ENCODE peak calls at places on chromosome 3, in nine cellular contexts. X is HFF-Myc; V is cardiac fibroblast; N is fibroblast of mammary gland; G is left ventricle myocardium inferior; W is AG04449; C is fibroblast of the conjunctiva; E is AG09309; H is CD8-positive, alpha-beta T cell. R is an unnamed sample.

GRCh38 chr3:135895106-135895733 is 70.3 kb upstream of the PPP2R3A start:
- DNase-seq in X (peak), E (peak), G (peak), W (peak), N (peak), H (no peak), V (peak), C (peak), R (peak)

GRCh38 chr3:56133423-56133822 is 334.8 kb downstream of the ERC2 start:
- DNase-seq in W (peak), E (peak), H (no peak), N (peak), V (peak), G (no peak), C (peak), X (no peak), R (no peak)

GRCh38 chr3:186502138-186502941 is 41.8 kb downstream of the CRYGS start:
- DNase-seq in G (no peak), W (no peak), V (no peak), N (no peak), C (no peak), E (no peak), X (no peak), H (no peak), R (no peak)

GRCh38 chr3:5663604-5664003 is 476.1 kb downstream of the EDEM1 start:
- DNase-seq in E (no peak), N (no peak), G (no peak), V (no peak), C (no peak), X (no peak), H (no peak), W (no peak), R (no peak)

GRCh38 chr3:74916696-74917095 is 302.2 kb upstream of the CNTN3 start:
- DNase-seq in N (no peak), V (no peak), X (no peak), H (no peak), G (no peak), W (no peak), C (no peak), E (no peak), R (no peak)

GRCh38 chr3:176799675-176800074 is 397.6 kb downstream of the TBL1XR1 start:
- DNase-seq in G (no peak), V (no peak), H (no peak), E (no peak), C (no peak), N (no peak), W (no peak), X (no peak), R (no peak)

GRCh38 chr3:7793786-7794185 is 707.8 kb upstream of the LMCD1 start:
- DNase-seq in V (no peak), G (no peak), N (no peak), H (no peak), X (no peak), E (no peak), C (no peak), W (no peak), R (no peak)

GRCh38 chr3:187025254-187025655 is 94.9 kb downstream of the ST6GAL1 start:
- DNase-seq in V (no peak), N (no peak), H (peak), E (no peak), W (no peak), G (no peak), X (no peak), C (no peak), R (no peak)

GRCh38 chr3:176167272-176167671 is 1030.0 kb downstream of the TBL1XR1 start:
- DNase-seq in G (no peak), X (no peak), C (no peak), H (no peak), W (no peak), N (no peak), V (no peak), E (no peak), R (no peak)

GRCh38 chr3:197167546-197167945 is 130.9 kb downstream of the DLG1 start:
- DNase-seq in V (no peak), X (no peak), W (no peak), C (no peak), E (no peak), H (no peak), N (no peak), G (no peak), R (no peak)

GRCh38 chr3:69392850-69393249 is 7.0 kb upstream of the FRMD4B start:
- DNase-seq in X (no peak), H (no peak), E (no peak), V (no peak), W (no peak), N (no peak), C (no peak), G (no peak), R (no peak)

GRCh38 chr3:73086071-73086494 is 24.6 kb downstream of the EBLN2 start:
- DNase-seq in H (peak), G (no peak), W (no peak), V (peak), E (no peak), N (peak), C (peak), X (peak), R (peak)

GRCh38 chr3:114231616-114232015 is 5.8 kb downstream of the ZNF80 start:
- DNase-seq in N (no peak), V (no peak), C (no peak), X (no peak), E (no peak), W (no peak), G (no peak), H (peak), R (no peak)

GRCh38 chr3:32176989-32177701 is 61.3 kb upstream of the CMTM8 start:
- DNase-seq in E (peak), X (peak), C (peak), W (no peak), N (peak), H (no peak), V (peak), G (no peak), R (peak)

GRCh38 chr3:194306109-194306686 is 44.9 kb downstream of the CPN2 start:
- DNase-seq in C (no peak), N (no peak), E (no peak), V (no peak), W (no peak), X (no peak), H (peak), G (no peak), R (no peak)

GRCh38 chr3:193908181-193908744 is 227.7 kb upstream of the HES1 start:
- DNase-seq in H (no peak), X (no peak), G (no peak), E (no peak), W (no peak), N (no peak), C (no peak), V (no peak), R (no peak)

GRCh38 chr3:138389841-138390581 is 41.6 kb downstream of the MRAS start:
- DNase-seq in N (peak), C (peak), E (peak), V (peak), G (no peak), H (no peak), W (peak), X (peak), R (peak)

GRCh38 chr3:38968891-38969290 is 82.9 kb downstream of the SCN11A start:
- DNase-seq in N (no peak), V (no peak), X (no peak), C (no peak), W (no peak), E (no peak), G (no peak), H (no peak), R (no peak)

GRCh38 chr3:16319723-16320122 is 54.7 kb downstream of the OXNAD1 start:
- DNase-seq in G (no peak), X (no peak), N (no peak), W (no peak), V (no peak), E (no peak), H (no peak), C (no peak), R (peak)

GRCh38 chr3:42667523-42668402 is 14.3 kb downstream of the ZBTB47 start:
- DNase-seq in E (no peak), N (peak), X (no peak), H (no peak), V (no peak), W (no peak), G (no peak), C (no peak), R (no peak)

GRCh38 chr3:51940648-51941421 is 869 bp downstream of the RRP9 start:
- DNase-seq in E (no peak), V (peak), C (no peak), N (peak), W (no peak), X (no peak), H (no peak), G (no peak), R (no peak)

GRCh38 chr3:132615911-132616310 is 18.8 kb downstream of the ACKR4 start:
- DNase-seq in C (no peak), N (peak), X (no peak), V (peak), E (no peak), H (no peak), G (no peak), W (no peak), R (no peak)

GRCh38 chr3:168539909-168540308 is 444.2 kb upstream of the GOLIM4 start:
- DNase-seq in C (no peak), V (no peak), N (no peak), W (no peak), H (no peak), G (no peak), E (no peak), X (no peak), R (no peak)

GRCh38 chr3:43870844-43871626 is 180.3 kb downstream of the ABHD5 start:
- DNase-seq in C (no peak), N (peak), V (no peak), E (no peak), H (no peak), X (no peak), G (no peak), W (no peak), R (no peak)

GRCh38 chr3:43030162-43030935 is 51.2 kb downstream of the GASK1A start:
- DNase-seq in N (no peak), C (no peak), W (no peak), X (no peak), V (no peak), G (no peak), E (no peak), H (no peak), R (no peak)

GRCh38 chr3:191331443-191331842 is 1.1 kb upstream of the UTS2B start:
- DNase-seq in C (no peak), W (no peak), E (no peak), V (peak), X (no peak), H (no peak), N (peak), G (no peak), R (no peak)

GRCh38 chr3:49903451-49904424 is at the start of gene MST1R:
- DNase-seq in V (peak), G (peak), W (no peak), C (no peak), N (peak), X (no peak), E (no peak), H (peak), R (no peak)

GRCh38 chr3:130792241-130792640 is 45.6 kb upstream of the PIK3R4 start:
- DNase-seq in E (no peak), N (no peak), G (no peak), W (no peak), H (no peak), X (no peak), V (no peak), C (no peak), R (no peak)

GRCh38 chr3:114323546-114324254 is 29.9 kb downstream of the TIGIT start:
- DNase-seq in C (no peak), E (no peak), H (no peak), N (no peak), G (no peak), W (no peak), X (no peak), V (no peak), R (no peak)

GRCh38 chr3:196518999-196519737 is 4.0 kb upstream of the SMCO1 start:
- DNase-seq in N (peak), H (peak), X (no peak), E (no peak), C (peak), W (no peak), G (peak), V (peak), R (peak)

GRCh38 chr3:134627831-134628230 is 23.0 kb downstream of the KY start:
- DNase-seq in V (peak), C (no peak), X (no peak), E (no peak), W (no peak), H (no peak), G (no peak), N (peak), R (no peak)

GRCh38 chr3:81666502-81667121 is 94.8 kb downstream of the GBE1 start:
- DNase-seq in V (peak), N (peak), H (no peak), W (no peak), X (peak), E (peak), G (no peak), C (peak), R (peak)

GRCh38 chr3:42505203-42505848 is 2.9 kb downstream of the VIPR1 start:
- DNase-seq in X (no peak), C (no peak), N (no peak), H (no peak), W (no peak), V (no peak), E (no peak), G (no peak), R (no peak)

GRCh38 chr3:127264794-127265514 is 22.9 kb downstream of the PRR20G start:
- DNase-seq in X (no peak), C (no peak), V (no peak), G (no peak), W (no peak), N (no peak), E (no peak), H (no peak), R (no peak)